ENCODE peak calls at places on chromosomes 7 and 10, in five cellular contexts. One of them, this sample, is unnamed.

GRCh38 chr7:140165422-140165821 is 11.4 kb downstream of the KDM7A start:
- DNase-seq in fibroblast of lung: peak; percentile 73
- DNase-seq in C1 segment of cervical spinal cord: no peak
- DNase-seq in ACHN: peak; percentile 88
- DNase-seq in GM04503: peak; percentile 57
- DNase-seq in this sample: peak; percentile 50

GRCh38 chr7:156527458-156527890 is 113.1 kb upstream of the RNF32 start:
- DNase-seq in fibroblast of lung: no peak
- DNase-seq in C1 segment of cervical spinal cord: no peak
- DNase-seq in ACHN: no peak
- DNase-seq in GM04503: no peak
- DNase-seq in this sample: no peak

GRCh38 chr7:139065323-139065722 is 29.5 kb upstream of the ZC3HAV1L start:
- DNase-seq in fibroblast of lung: no peak
- DNase-seq in C1 segment of cervical spinal cord: no peak
- DNase-seq in ACHN: no peak
- DNase-seq in GM04503: no peak
- DNase-seq in this sample: no peak

GRCh38 chr10:11715815-11716494 is 26.2 kb upstream of the ECHDC3 start:
- DNase-seq in fibroblast of lung: no peak
- DNase-seq in C1 segment of cervical spinal cord: no peak
- DNase-seq in ACHN: no peak
- DNase-seq in GM04503: no peak
- DNase-seq in this sample: no peak

GRCh38 chr10:86632009-86632800 is 22.1 kb upstream of the OPN4 start:
- DNase-seq in fibroblast of lung: peak; percentile 29
- DNase-seq in C1 segment of cervical spinal cord: no peak
- DNase-seq in ACHN: no peak
- DNase-seq in GM04503: no peak
- DNase-seq in this sample: no peak

GRCh38 chr7:35758421-35758820 is 42.4 kb upstream of the SEPTIN7 start:
- DNase-seq in fibroblast of lung: peak; percentile 8
- DNase-seq in C1 segment of cervical spinal cord: no peak
- DNase-seq in ACHN: no peak
- DNase-seq in GM04503: no peak
- DNase-seq in this sample: peak; percentile 16

GRCh38 chr7:33753881-33754525 is 151.3 kb upstream of the BMPER start:
- DNase-seq in fibroblast of lung: no peak
- DNase-seq in C1 segment of cervical spinal cord: no peak
- DNase-seq in ACHN: no peak
- DNase-seq in GM04503: no peak
- DNase-seq in this sample: no peak

GRCh38 chr7:1761097-1761496 is 91.0 kb downstream of the ELFN1 start:
- DNase-seq in fibroblast of lung: no peak
- DNase-seq in C1 segment of cervical spinal cord: no peak
- DNase-seq in ACHN: no peak
- DNase-seq in GM04503: no peak
- DNase-seq in this sample: no peak

GRCh38 chr7:79304711-79305110 is 148.8 kb downstream of the MAGI2 start:
- DNase-seq in fibroblast of lung: no peak
- DNase-seq in C1 segment of cervical spinal cord: no peak
- DNase-seq in ACHN: no peak
- DNase-seq in GM04503: no peak
- DNase-seq in this sample: no peak

GRCh38 chr10:14185501-14186045 is 145.2 kb downstream of the FRMD4A start:
- DNase-seq in fibroblast of lung: peak; percentile 96
- DNase-seq in C1 segment of cervical spinal cord: no peak
- DNase-seq in ACHN: peak; percentile 95
- DNase-seq in GM04503: no peak
- DNase-seq in this sample: no peak

GRCh38 chr10:125247576-125247975 is 87.2 kb upstream of the CTBP2 start:
- DNase-seq in fibroblast of lung: no peak
- DNase-seq in C1 segment of cervical spinal cord: no peak
- DNase-seq in ACHN: no peak
- DNase-seq in GM04503: no peak
- DNase-seq in this sample: no peak

This sample was measured in A549.